ENCODE peak calls at places on chromosomes 16 and 17, in four cellular contexts. One of them, this sample, is unnamed.

GRCh38 chr17:82493517-82493840 is 26.1 kb upstream of the FOXK2 start:
- DNase-seq in cardiac fibroblast: no peak
- DNase-seq in pancreas: no peak
- DNase-seq in AG09309: no peak
- DNase-seq in this sample: no peak

GRCh38 chr17:2390199-2390880 is 10.5 kb downstream of the MNT start:
- DNase-seq in pancreas: no peak
- DNase-seq in cardiac fibroblast: no peak
- DNase-seq in AG09309: no peak
- DNase-seq in this sample: no peak

GRCh38 chr17:4664230-4664629 is 22.8 kb upstream of the ALOX15 start:
- DNase-seq in pancreas: no peak
- DNase-seq in cardiac fibroblast: no peak
- DNase-seq in AG09309: no peak
- DNase-seq in this sample: no peak

GRCh38 chr17:1710807-1711553 is 803 bp upstream of the TLCD2 start:
- DNase-seq in AG09309: no peak
- DNase-seq in pancreas: no peak
- DNase-seq in cardiac fibroblast: peak
- DNase-seq in this sample: peak

GRCh38 chr16:87790278-87791023 is 24.7 kb upstream of the KLHDC4 start:
- DNase-seq in AG09309: no peak
- DNase-seq in cardiac fibroblast: no peak
- DNase-seq in pancreas: peak
- DNase-seq in this sample: peak

GRCh38 chr17:7977805-7978204 is 24.6 kb upstream of the GUCY2D start:
- DNase-seq in cardiac fibroblast: no peak
- DNase-seq in AG09309: no peak
- DNase-seq in pancreas: no peak
- DNase-seq in this sample: no peak

GRCh38 chr16:19583665-19584300 is 28.3 kb downstream of the VPS35L start:
- DNase-seq in AG09309: no peak
- DNase-seq in cardiac fibroblast: peak
- DNase-seq in pancreas: peak
- DNase-seq in this sample: peak

GRCh38 chr17:77831497-77832179 is 126.9 kb upstream of the TNRC6C start:
- DNase-seq in AG09309: no peak
- DNase-seq in pancreas: no peak
- DNase-seq in cardiac fibroblast: peak
- DNase-seq in this sample: no peak

GRCh38 chr17:70677783-70678647 is 508.7 kb downstream of the KCNJ2 start:
- DNase-seq in pancreas: no peak
- DNase-seq in cardiac fibroblast: no peak
- DNase-seq in AG09309: no peak
- DNase-seq in this sample: no peak

GRCh38 chr16:85965125-85965524 is 66.2 kb downstream of the IRF8 start:
- DNase-seq in pancreas: no peak
- DNase-seq in cardiac fibroblast: no peak
- DNase-seq in AG09309: no peak
- DNase-seq in this sample: no peak

GRCh38 chr17:40909755-40910154 is 24.7 kb upstream of the KRT20 start:
- DNase-seq in cardiac fibroblast: peak
- DNase-seq in AG09309: peak
- DNase-seq in pancreas: no peak
- DNase-seq in this sample: peak

DNA sequence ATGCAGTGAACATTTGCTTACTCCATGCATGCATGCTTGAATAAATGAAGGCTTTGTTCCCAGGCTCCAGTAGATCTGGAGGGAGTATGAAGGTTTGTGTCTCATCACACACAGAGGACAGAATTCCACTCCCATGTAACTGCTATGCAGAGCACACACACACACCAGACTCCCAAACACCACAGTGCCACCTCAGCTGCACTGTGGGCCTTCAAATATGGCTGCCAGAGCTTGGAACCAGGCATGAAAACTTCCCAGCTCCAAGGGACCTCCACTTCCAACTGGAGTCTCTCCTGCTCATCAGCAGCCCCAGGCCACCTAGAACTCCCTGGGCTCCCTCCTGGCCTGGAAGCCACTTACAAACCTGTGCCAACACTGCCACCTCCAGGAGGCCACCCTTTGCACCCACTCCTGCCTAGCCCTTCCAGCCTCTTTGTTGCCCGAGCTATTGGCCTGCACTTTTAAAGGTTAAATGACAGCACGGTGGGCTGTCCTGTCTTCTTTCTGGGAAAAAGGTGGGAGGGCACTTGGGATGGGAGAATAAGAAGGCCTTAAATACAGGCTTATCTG is 151.2 kb downstream of the ZNF423 start:
- DNase-seq in pancreas: no peak
- DNase-seq in cardiac fibroblast: peak
- DNase-seq in AG09309: no peak
- DNase-seq in this sample: no peak
- TF ChIP-seq CTCF in pancreas: no peak
- TF ChIP-seq CTCF in cardiac fibroblast: no peak
- TF ChIP-seq CTCF in AG09309: peak
- TF ChIP-seq CTCF in this sample: no peak

GRCh38 chr17:41967141-41967920 is 736 bp downstream of the CNP start:
- DNase-seq in pancreas: peak
- DNase-seq in cardiac fibroblast: peak
- DNase-seq in AG09309: no peak
- DNase-seq in this sample: peak
- H3K4me3 ChIP-seq in pancreas: peak
- H3K4me3 ChIP-seq in cardiac fibroblast: peak
- H3K4me3 ChIP-seq in AG09309: peak
- H3K4me3 ChIP-seq in this sample: peak

GRCh38 chr16:11408261-11408660 is 63.0 kb downstream of the RMI2 start:
- DNase-seq in pancreas: no peak
- DNase-seq in cardiac fibroblast: no peak
- DNase-seq in AG09309: no peak
- DNase-seq in this sample: no peak

GRCh38 chr16:11405331-11406176 is 60.3 kb downstream of the RMI2 start:
- DNase-seq in pancreas: no peak
- DNase-seq in AG09309: no peak
- DNase-seq in cardiac fibroblast: peak
- DNase-seq in this sample: peak

GRCh38 chr16:11409398-11409797 is 64.1 kb downstream of the RMI2 start:
- DNase-seq in pancreas: no peak
- DNase-seq in AG09309: no peak
- DNase-seq in cardiac fibroblast: no peak
- DNase-seq in this sample: no peak

GRCh38 chr16:11406177-11406560 is 60.9 kb downstream of the RMI2 start:
- DNase-seq in cardiac fibroblast: no peak
- DNase-seq in AG09309: no peak
- DNase-seq in pancreas: no peak
- DNase-seq in this sample: no peak

DNA sequence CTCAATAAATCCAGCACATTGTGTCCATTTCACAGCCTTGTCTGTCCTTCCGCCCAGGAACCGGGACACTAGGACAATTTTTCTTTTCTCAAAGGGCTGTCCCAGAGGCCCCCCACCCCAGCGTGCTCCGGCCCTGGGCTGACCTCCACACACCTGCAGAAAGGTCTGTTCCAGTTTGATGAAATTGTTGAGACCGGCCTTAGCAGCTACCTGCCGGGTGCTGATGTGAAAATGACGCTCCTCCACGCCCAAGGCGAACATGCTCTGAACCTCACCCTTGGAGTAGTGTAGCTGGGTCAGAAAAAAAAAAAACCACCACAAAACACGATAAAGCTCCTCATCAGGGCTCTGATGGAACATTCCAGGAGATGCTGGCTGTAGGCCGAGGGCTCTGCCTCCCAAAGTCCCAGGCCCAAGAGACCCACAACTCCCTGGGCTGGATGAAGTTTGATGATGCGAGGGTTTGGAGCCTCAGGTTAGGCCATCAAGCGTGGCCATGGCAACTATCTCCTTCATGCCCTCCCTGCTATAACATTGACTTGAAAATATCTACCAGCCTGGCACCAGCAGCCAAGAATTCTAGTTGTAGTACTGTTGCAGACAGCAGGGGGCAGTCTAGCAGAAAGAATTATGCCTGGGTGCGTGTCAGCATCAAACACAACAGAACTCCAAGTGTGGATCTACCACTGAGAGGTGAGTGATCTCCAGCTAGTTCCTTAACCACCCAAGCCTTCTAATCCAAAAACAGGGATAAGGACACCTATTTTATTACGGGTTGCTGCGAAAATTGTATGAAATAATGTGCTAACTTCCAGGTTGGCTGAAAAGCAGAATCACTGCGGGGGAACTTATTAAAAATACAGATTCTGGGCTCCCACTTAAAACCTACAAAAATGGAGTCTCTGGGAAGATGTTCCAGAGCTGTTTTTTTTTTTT is 62.1 kb downstream of the RMI2 start:
- DNase-seq in cardiac fibroblast: peak
- DNase-seq in AG09309: peak
- DNase-seq in pancreas: peak
- DNase-seq in this sample: peak
- TF ChIP-seq CTCF in cardiac fibroblast: peak
- TF ChIP-seq CTCF in AG09309: peak
- TF ChIP-seq CTCF in pancreas: peak
- TF ChIP-seq CTCF in this sample: peak

GRCh38 chr16:671353-672131 is 3.6 kb downstream of the RHOT2 start:
- DNase-seq in AG09309: no peak
- DNase-seq in pancreas: no peak
- DNase-seq in cardiac fibroblast: no peak
- DNase-seq in this sample: no peak
- H3K4me3 ChIP-seq in AG09309: no peak
- H3K4me3 ChIP-seq in pancreas: no peak
- H3K4me3 ChIP-seq in cardiac fibroblast: no peak
- H3K4me3 ChIP-seq in this sample: no peak

GRCh38 chr16:84397090-84397489 is 28.8 kb downstream of the ATP2C2 start:
- DNase-seq in AG09309: no peak
- DNase-seq in pancreas: no peak
- DNase-seq in cardiac fibroblast: no peak
- DNase-seq in this sample: no peak
- TF ChIP-seq CTCF in AG09309: peak
- TF ChIP-seq CTCF in pancreas: no peak
- TF ChIP-seq CTCF in cardiac fibroblast: peak
- TF ChIP-seq CTCF in this sample: peak

GRCh38 chr16:50284131-50284911 is 18.0 kb downstream of the ADCY7 start:
- DNase-seq in pancreas: no peak
- DNase-seq in cardiac fibroblast: no peak
- DNase-seq in AG09309: no peak
- DNase-seq in this sample: no peak
- H3K4me3 ChIP-seq in pancreas: no peak
- H3K4me3 ChIP-seq in cardiac fibroblast: no peak
- H3K4me3 ChIP-seq in AG09309: no peak
- H3K4me3 ChIP-seq in this sample: no peak

DNA sequence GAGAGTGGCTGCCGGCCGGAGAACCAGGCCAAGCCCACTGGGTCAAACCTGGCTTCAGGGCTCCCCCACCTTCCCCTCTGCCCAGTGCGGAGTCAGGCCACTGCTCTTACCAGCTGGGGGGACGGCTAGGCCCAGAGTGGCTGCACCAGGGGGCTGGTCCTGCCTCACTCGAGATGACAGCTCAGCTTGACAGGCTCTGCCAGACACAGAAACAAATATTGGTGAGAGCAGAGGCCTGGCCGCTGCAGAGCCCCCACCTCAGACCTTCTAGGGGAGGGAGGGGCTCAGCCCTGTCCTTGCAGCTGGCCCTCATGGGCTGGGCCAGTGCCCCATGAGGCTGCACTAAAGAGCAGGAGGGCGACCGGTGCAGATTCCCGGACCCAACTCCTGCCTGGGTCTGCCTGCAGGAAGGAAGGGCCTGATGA is 4.5 kb downstream of the NUDT16L1 start:
- DNase-seq in cardiac fibroblast: no peak
- DNase-seq in pancreas: no peak
- DNase-seq in AG09309: no peak
- DNase-seq in this sample: no peak
- TF ChIP-seq CTCF in cardiac fibroblast: no peak
- TF ChIP-seq CTCF in pancreas: no peak
- TF ChIP-seq CTCF in AG09309: no peak
- TF ChIP-seq CTCF in this sample: no peak

GRCh38 chr16:73054732-73055481 is 7.0 kb upstream of the ZFHX3 start:
- DNase-seq in AG09309: no peak
- DNase-seq in cardiac fibroblast: peak
- DNase-seq in pancreas: no peak
- DNase-seq in this sample: peak
- H3K4me3 ChIP-seq in AG09309: peak
- H3K4me3 ChIP-seq in cardiac fibroblast: peak
- H3K4me3 ChIP-seq in pancreas: peak
- H3K4me3 ChIP-seq in this sample: peak